ENCODE peak calls at places on chromosomes 4 and X, in five cellular contexts. O, E, C, L and U are unnamed samples.

GRCh38 chr4:137427411-137427810 is 104.9 kb downstream of the PCDH18 start:
- DNase-seq in O (no peak), E (no peak), C (no peak), L (no peak), U (no peak)

GRCh38 chrX:120356084-120356483 is 5.8 kb upstream of the ATP1B4 start:
- DNase-seq in O (no peak), E (no peak), C (no peak), L (no peak), U (no peak)

GRCh38 chr4:185774815-185775684 is 36.9 kb downstream of the SORBS2 start:
- DNase-seq in O (no peak), E (no peak), C (no peak), L (peak; percentile 76), U (no peak)

GRCh38 chr4:135927651-135928050 is 1604.6 kb downstream of the PCDH18 start:
- DNase-seq in O (no peak), E (no peak), C (no peak), L (no peak), U (no peak)

GRCh38 chrX:133660356-133660755 is 245.1 kb upstream of the GPC4 start:
- DNase-seq in O (no peak), E (no peak), C (no peak), L (no peak), U (no peak)

GRCh38 chr4:42718336-42718735 is 61.4 kb upstream of the ATP8A1 start:
- DNase-seq in O (no peak), E (no peak), C (no peak), L (no peak), U (no peak)

GRCh38 chr4:99736846-99737245 is 79.2 kb upstream of the C4orf54 start:
- DNase-seq in O (no peak), E (no peak), C (no peak), L (no peak), U (no peak)

GRCh38 chr4:72970756-72971155 is 98.8 kb downstream of the COX18 start:
- DNase-seq in O (no peak), E (no peak), C (no peak), L (no peak), U (no peak)

GRCh38 chrX:119686087-119686639 is 6.8 kb downstream of the SEPTIN6 start:
- DNase-seq in O (no peak), E (peak; percentile 75), C (no peak), L (no peak), U (no peak)

GRCh38 chr4:40672528-40673522 is 43.2 kb upstream of the RBM47 start:
- DNase-seq in O (no peak), E (peak; percentile 61), C (peak; percentile 72), L (no peak), U (peak; percentile 62)

GRCh38 chrX:21728276-21728968 is 29.5 kb downstream of the SMPX start:
- DNase-seq in O (no peak), E (no peak), C (no peak), L (no peak), U (no peak)

GRCh38 chrX:54826598-54826997 is 19.1 kb downstream of the MAGED2 start:
- DNase-seq in O (no peak), E (no peak), C (peak; percentile 3), L (no peak), U (no peak)

GRCh38 chr4:155807021-155807420 is 48.2 kb downstream of the GUCY1B1 start:
- DNase-seq in O (no peak), E (no peak), C (no peak), L (no peak), U (no peak)

GRCh38 chrX:152733261-152733975 is at the start of the genes CSAG1 and MAGEA12:
- DNase-seq in O (no peak), E (no peak), C (no peak), L (no peak), U (no peak)

GRCh38 chr4:52376107-52376704 is 282.9 kb downstream of the USP46 start:
- DNase-seq in O (peak; percentile 47), E (no peak), C (peak; percentile 14), L (no peak), U (peak; percentile 24)

GRCh38 chrX:23904096-23904495 is 3.6 kb downstream of the APOO start:
- DNase-seq in O (no peak), E (no peak), C (no peak), L (no peak), U (no peak)

GRCh38 chr4:5870701-5871100 is 22.2 kb downstream of the CRMP1 start:
- DNase-seq in O (no peak), E (no peak), C (no peak), L (no peak), U (no peak)

GRCh38 chrX:17527135-17527701 is 152.2 kb downstream of the NHS start:
- DNase-seq in O (no peak), E (no peak), C (no peak), L (no peak), U (no peak)

GRCh38 chrX:122076241-122076640 is 1028.8 kb downstream of the GLUD2 start:
- DNase-seq in O (no peak), E (no peak), C (no peak), L (no peak), U (no peak)

GRCh38 chr4:13523105-13523477 is 21.2 kb downstream of the NKX3-2 start:
- DNase-seq in O (no peak), E (no peak), C (peak; percentile 15), L (no peak), U (no peak)

GRCh38 chr4:118759481-118759880 is 74.3 kb downstream of the METTL14 start:
- DNase-seq in O (no peak), E (no peak), C (no peak), L (no peak), U (no peak)

GRCh38 chr4:133865606-133866327 is 335.8 kb downstream of the PABPC4L start:
- DNase-seq in O (no peak), E (no peak), C (no peak), L (no peak), U (no peak)

GRCh38 chr4:17347445-17347844 is 164.4 kb downstream of the QDPR start:
- DNase-seq in O (peak; percentile 14), E (no peak), C (peak; percentile 49), L (no peak), U (peak; percentile 42)

GRCh38 chrX:537156-537555 is 93.4 kb upstream of the SHOX start:
- DNase-seq in O (no peak), E (no peak), C (no peak), L (no peak), U (no peak)

GRCh38 chrX:10617964-10618342 is 2.4 kb downstream of the MID1 start:
- DNase-seq in O (no peak), E (no peak), C (no peak), L (no peak), U (no peak)

GRCh38 chrX:91414710-91415109 is 19.9 kb upstream of the PABPC5 start:
- DNase-seq in O (no peak), E (no peak), C (no peak), L (no peak), U (no peak)

GRCh38 chr4:9913846-9914245 is 107.5 kb downstream of the SLC2A9 start:
- DNase-seq in O (no peak), E (no peak), C (no peak), L (no peak), U (no peak)
- TF ChIP-seq CTCF in O (no peak), E (no peak), C (no peak), L (no peak), U (no peak)

GRCh38 chr4:28464823-28465222 is 1604.2 kb downstream of the STIM2 start:
- DNase-seq in O (no peak), E (no peak), C (no peak), L (no peak), U (no peak)

GRCh38 chr4:28463184-28463690 is 1602.6 kb downstream of the STIM2 start:
- DNase-seq in O (no peak), E (no peak), C (no peak), L (no peak), U (no peak)

GRCh38 chr4:28462766-28463165 is 1602.1 kb downstream of the STIM2 start:
- DNase-seq in O (no peak), E (no peak), C (no peak), L (no peak), U (no peak)
- TF ChIP-seq CTCF in O (no peak), E (no peak), C (no peak), L (no peak), U (no peak)

GRCh38 chrX:26778320-26778888 is 562.4 kb downstream of the MAGEB5 start:
- DNase-seq in O (no peak), E (no peak), C (no peak), L (no peak), U (no peak)
- TF ChIP-seq CTCF in O (peak; percentile 41), E (no peak), C (peak; percentile 41), L (no peak), U (no peak)

DNA sequence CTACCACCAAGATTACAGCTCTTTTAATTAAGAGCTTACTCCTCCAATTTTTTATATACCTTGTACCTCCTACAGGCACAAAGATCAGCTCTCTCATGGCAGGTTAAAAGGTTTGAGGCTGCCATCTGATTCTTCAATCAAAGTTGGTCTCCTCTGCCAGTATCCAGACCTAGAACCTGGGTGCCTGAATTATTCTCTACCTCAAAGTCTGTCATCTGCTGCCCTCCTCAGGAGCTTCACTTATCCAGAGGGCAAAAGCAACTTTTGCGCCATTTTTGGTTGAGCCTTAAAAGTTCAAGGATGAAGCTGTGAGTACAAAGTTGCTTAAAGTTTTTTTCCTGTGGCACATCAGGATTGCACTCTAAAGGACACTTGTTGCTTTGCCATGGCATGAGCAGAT is 343.7 kb upstream of the PPP1R2C start:
- DNase-seq in O (no peak), E (no peak), C (no peak), L (no peak), U (no peak)
- TF ChIP-seq CTCF in O (no peak), E (peak; percentile 30), C (peak; percentile 16), L (no peak), U (no peak)

DNA sequence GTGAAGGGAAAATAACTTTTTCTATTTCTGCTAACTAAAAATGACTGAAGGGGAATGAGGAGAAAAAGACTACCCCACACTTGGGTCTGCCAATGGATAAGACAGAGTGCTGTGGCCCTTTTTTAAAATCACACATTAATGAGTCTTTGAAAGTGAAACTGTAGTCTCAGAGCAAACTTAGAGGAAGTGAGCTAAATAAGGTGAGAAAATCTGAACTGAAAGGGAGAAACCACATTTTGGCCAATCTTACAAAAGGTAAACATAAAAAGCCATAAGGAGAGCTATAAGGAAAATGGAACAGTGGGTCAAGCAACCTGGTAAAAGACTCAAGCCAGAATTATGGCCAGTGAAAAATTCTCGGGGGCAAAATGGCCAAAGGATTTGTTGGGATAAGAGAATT is 755.1 kb upstream of the IGFBP7 start:
- DNase-seq in O (no peak), E (no peak), C (no peak), L (no peak), U (peak; percentile 1)
- TF ChIP-seq CTCF in O (no peak), E (no peak), C (no peak), L (no peak), U (no peak)

GRCh38 chr4:11623726-11624037 is 195.0 kb upstream of the HS3ST1 start:
- DNase-seq in O (no peak), E (no peak), C (peak; percentile 2), L (no peak), U (no peak)
- TF ChIP-seq CTCF in O (peak; percentile 50), E (peak; percentile 42), C (peak; percentile 32), L (no peak), U (peak; percentile 19)

DNA sequence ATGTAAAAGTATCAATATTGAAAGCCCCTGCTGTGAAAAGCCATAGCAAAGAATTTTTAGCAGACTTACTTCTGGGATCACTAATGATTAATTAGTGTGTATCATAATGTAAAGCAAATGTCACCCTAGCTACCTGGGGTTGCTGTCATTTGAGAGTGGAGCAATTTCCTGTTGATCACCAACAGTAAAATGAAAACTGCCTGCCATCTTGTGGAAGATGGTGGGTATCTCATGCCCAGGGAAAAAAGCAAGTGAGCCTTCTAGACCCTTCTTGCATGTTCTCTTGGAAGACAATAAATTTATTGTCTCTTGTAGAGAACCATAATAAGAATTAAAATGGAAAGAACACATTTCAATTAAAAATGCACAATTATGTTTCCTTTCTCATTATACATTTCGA is 360.2 kb downstream of the ZIC3 start:
- DNase-seq in O (no peak), E (no peak), C (no peak), L (no peak), U (no peak)
- TF ChIP-seq CTCF in O (peak; percentile 63), E (peak; percentile 25), C (peak; percentile 9), L (no peak), U (no peak)